ENCODE peak calls at places on chromosomes 4 and X, in nine cellular contexts. W is stimulated activated CD4-positive, alpha-beta T cell treated with anti-CD3 and anti-CD28 coated beads, Interleukin-1b, Interleukin-23, amount 100 ng/mL, for 24 hours; V is WTC11; C is osteocyte; M is left cardiac atrium; N is ureter; S is HS-27A; H is type B pancreatic cell; E is cardiac fibroblast. U is an unnamed sample.

GRCh38 chr4:145061325-145061920 is 36.6 kb downstream of the ANAPC10 start:
- DNase-seq in H (no peak), C (no peak), V (no peak), S (no peak), W (no peak), M (no peak), E (peak), N (no peak), U (no peak)

GRCh38 chrX:68822641-68823410 is 6.0 kb upstream of the EFNB1 start:
- DNase-seq in S (peak), M (peak), C (peak), W (no peak), H (no peak), E (peak), V (no peak), N (no peak), U (peak)

GRCh38 chr4:76457885-76458284 is 22.9 kb downstream of the SHROOM3 start:
- DNase-seq in E (peak), C (no peak), H (no peak), V (no peak), W (no peak), M (no peak), S (no peak), N (no peak), U (no peak)

GRCh38 chr4:20552004-20552403 is 148.3 kb upstream of the PACRGL start:
- DNase-seq in E (no peak), H (no peak), V (no peak), S (no peak), M (no peak), N (no peak), C (no peak), W (no peak), U (no peak)

GRCh38 chr4:54228563-54229501 is at the start of gene PDGFRA:
- DNase-seq in E (peak), C (peak), V (peak), H (no peak), S (no peak), N (no peak), M (peak), W (no peak), U (no peak)

GRCh38 chr4:105343523-105343931 is 130.3 kb downstream of the PPA2 start:
- DNase-seq in C (no peak), M (no peak), N (no peak), S (no peak), E (peak), V (no peak), W (no peak), H (no peak), U (no peak)

GRCh38 chr4:3531306-3531886 is 826 bp downstream of the LRPAP1 start:
- DNase-seq in S (no peak), H (no peak), E (peak), M (no peak), V (no peak), N (no peak), C (no peak), W (no peak), U (no peak)

GRCh38 chr4:105878668-105879067 is 16.6 kb upstream of the NPNT start:
- DNase-seq in W (no peak), V (no peak), N (no peak), S (no peak), M (no peak), C (no peak), E (no peak), H (no peak), U (no peak)

GRCh38 chr4:4321951-4322688 is 32.1 kb downstream of the ZBTB49 start:
- DNase-seq in M (no peak), V (no peak), C (no peak), W (no peak), H (no peak), S (no peak), E (no peak), N (no peak), U (no peak)

GRCh38 chrX:65196758-65197371 is 220.6 kb upstream of the ZC4H2 start:
- DNase-seq in E (no peak), H (no peak), V (peak), N (no peak), S (no peak), W (no peak), M (no peak), C (no peak), U (peak)

GRCh38 chrX:9019151-9019550 is 14.8 kb downstream of the FAM9B start:
- DNase-seq in S (no peak), V (no peak), E (no peak), H (no peak), M (no peak), C (no peak), W (no peak), N (no peak), U (no peak)

GRCh38 chr4:149887091-149887490 is 71.4 kb upstream of the IQCM start:
- DNase-seq in E (no peak), H (no peak), C (no peak), S (no peak), W (no peak), N (no peak), M (no peak), V (no peak), U (no peak)

GRCh38 chrX:147958316-147958715 is 22.8 kb upstream of the FMR1NB start:
- DNase-seq in V (no peak), N (no peak), C (no peak), M (no peak), W (no peak), S (peak), H (no peak), E (no peak), U (no peak)

GRCh38 chr4:26294904-26295303 is 25.9 kb upstream of the RBPJ start:
- DNase-seq in H (no peak), E (no peak), S (no peak), V (no peak), N (no peak), W (no peak), M (no peak), C (no peak), U (no peak)

GRCh38 chr4:184815046-184815877 is 10.5 kb downstream of the ACSL1 start:
- DNase-seq in M (peak), W (no peak), N (peak), H (no peak), V (no peak), S (no peak), C (no peak), E (peak), U (no peak)

GRCh38 chr4:186500721-186501304 is 54.6 kb downstream of the MTNR1A start:
- DNase-seq in N (no peak), V (peak), M (no peak), H (no peak), C (no peak), S (no peak), E (peak), W (no peak), U (no peak)

GRCh38 chr4:75673959-75674328 is 733 bp upstream of the G3BP2 start:
- DNase-seq in W (no peak), M (no peak), C (no peak), S (no peak), N (no peak), V (no peak), E (peak), H (no peak), U (no peak)

GRCh38 chr4:52869196-52869595 is 7.1 kb downstream of the RASL11B start:
- DNase-seq in C (no peak), V (no peak), E (peak), H (no peak), M (peak), N (peak), S (no peak), W (no peak), U (no peak)

GRCh38 chr4:108596389-108596788 is 24.0 kb upstream of the RPL34 start:
- DNase-seq in M (no peak), H (no peak), C (no peak), S (no peak), V (no peak), E (no peak), N (no peak), W (no peak), U (no peak)

GRCh38 chrX:123884809-123885408 is 25.1 kb downstream of the XIAP start:
- DNase-seq in H (no peak), S (no peak), V (no peak), M (no peak), C (no peak), N (no peak), E (peak), W (no peak), U (peak)

GRCh38 chr4:55181606-55182005 is 56.2 kb upstream of the KDR start:
- DNase-seq in V (no peak), N (no peak), W (no peak), S (no peak), E (peak), M (no peak), C (no peak), H (no peak), U (no peak)

GRCh38 chr4:43242611-43243010 is 350.1 kb downstream of the GRXCR1 start:
- DNase-seq in S (no peak), H (no peak), W (no peak), C (no peak), V (no peak), N (no peak), M (no peak), E (peak), U (no peak)

GRCh38 chr4:185950891-185951290 is 118.1 kb upstream of the TLR3 start:
- DNase-seq in C (no peak), H (no peak), W (no peak), N (no peak), E (peak), S (no peak), V (no peak), M (no peak), U (no peak)

GRCh38 chr4:8205749-8206611 is 6.9 kb downstream of the SH3TC1 start:
- DNase-seq in S (no peak), M (no peak), W (no peak), V (no peak), H (no peak), C (no peak), E (no peak), N (peak), U (no peak)

GRCh38 chr4:106312377-106312776 is 3.6 kb downstream of the TBCK start:
- DNase-seq in S (no peak), W (no peak), C (no peak), E (no peak), H (no peak), N (no peak), V (no peak), M (no peak), U (no peak)

GRCh38 chr4:158728256-158728655 is 5.1 kb upstream of the PPID start:
- DNase-seq in W (no peak), M (no peak), C (no peak), N (no peak), E (no peak), S (no peak), H (no peak), V (no peak), U (no peak)